ENCODE peak calls at places on chromosomes 6 and 20, in seven cellular contexts. Q is MM.1S; I is fibroblast of lung; U is GM23338; N is naive thymus-derived CD4-positive, alpha-beta T cell; V is tibial nerve; Y is aorta. B is an unnamed sample.

GRCh38 chr20:61857414-61857775 is 208.3 kb downstream of the TAF4 start:
- DNase-seq in Q (no peak), I (no peak), U (no peak), N (no peak), V (no peak), Y (no peak), B (no peak)

GRCh38 chr6:66508433-66508832 is 801.4 kb upstream of the EYS start:
- DNase-seq in Q (no peak), I (peak), U (no peak), N (no peak), V (no peak), Y (no peak), B (no peak)

GRCh38 chr6:157222201-157222981 is 100.9 kb downstream of the TMEM242 start:
- DNase-seq in Q (no peak), I (no peak), U (no peak), N (no peak), V (no peak), Y (no peak), B (no peak)

GRCh38 chr20:5000263-5001173 is 792 bp downstream of the SLC23A2 start:
- DNase-seq in Q (peak), I (no peak), U (peak), N (peak), V (peak), Y (peak), B (peak)

GRCh38 chr6:15800821-15801617 is 138.2 kb upstream of the DTNBP1 start:
- DNase-seq in Q (no peak), I (no peak), U (no peak), N (no peak), V (no peak), Y (no peak), B (no peak)

GRCh38 chr6:78909391-78909790 is 42.0 kb downstream of the IRAK1BP1 start:
- DNase-seq in Q (peak), I (peak), U (no peak), N (no peak), V (no peak), Y (no peak), B (no peak)

GRCh38 chr6:106875782-106876321 is 98.7 kb downstream of the CD24 start:
- DNase-seq in Q (no peak), I (no peak), U (no peak), N (no peak), V (no peak), Y (no peak), B (no peak)

GRCh38 chr6:56759521-56759920 is 116.8 kb upstream of the DST start:
- DNase-seq in Q (peak), I (no peak), U (peak), N (no peak), V (no peak), Y (no peak), B (no peak)

DNA sequence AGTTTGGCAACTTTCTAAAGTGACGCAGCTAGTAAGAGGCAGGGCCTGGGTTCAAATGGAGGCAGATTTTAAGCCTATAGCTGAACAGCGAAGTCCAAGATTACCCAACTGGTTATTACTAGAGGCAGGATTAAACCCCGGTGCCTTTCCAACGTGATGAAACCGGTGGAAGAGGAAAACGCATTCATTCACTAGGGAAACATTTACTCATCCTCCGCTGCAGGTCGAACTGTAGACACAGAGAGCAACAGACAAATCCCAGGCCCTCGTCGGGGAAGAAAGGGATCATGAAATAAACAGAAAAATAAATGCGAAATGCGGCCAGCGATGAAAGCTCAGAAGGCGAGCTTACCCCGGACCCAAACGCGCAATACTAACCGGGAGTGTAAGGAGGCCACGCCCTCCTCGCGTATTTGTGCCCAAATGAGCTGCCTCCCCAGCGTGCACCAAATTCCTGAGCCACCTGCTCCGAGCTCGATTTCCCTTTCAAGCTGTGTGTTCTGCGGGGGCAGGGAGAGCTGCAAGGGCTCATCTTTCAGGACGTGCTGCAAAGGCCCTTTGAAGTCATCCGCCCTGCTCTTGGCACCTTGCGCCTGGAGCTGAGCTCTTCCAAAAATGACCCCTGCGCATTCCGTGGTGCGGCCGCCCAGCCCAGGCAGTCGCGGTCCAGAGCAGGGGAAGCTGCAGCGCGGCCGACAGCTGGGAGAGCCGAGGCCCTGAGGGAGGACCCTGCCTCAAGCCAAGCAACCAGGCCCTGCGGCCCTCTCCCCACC is 46.9 kb downstream of the PDYN start:
- DNase-seq in Q (no peak), I (peak), U (peak), N (no peak), V (no peak), Y (peak), B (peak)
- H3K27ac ChIP-seq in Q (no peak), I (no peak), U (peak), N (no peak), V (peak), Y (no peak), B (no peak)

GRCh38 chr20:47925603-47926002 is 140.3 kb upstream of the SULF2 start:
- DNase-seq in Q (no peak), I (no peak), U (no peak), N (no peak), V (no peak), Y (no peak), B (no peak)
- H3K27ac ChIP-seq in Q (no peak), I (no peak), U (no peak), N (no peak), V (no peak), Y (no peak), B (no peak)

DNA sequence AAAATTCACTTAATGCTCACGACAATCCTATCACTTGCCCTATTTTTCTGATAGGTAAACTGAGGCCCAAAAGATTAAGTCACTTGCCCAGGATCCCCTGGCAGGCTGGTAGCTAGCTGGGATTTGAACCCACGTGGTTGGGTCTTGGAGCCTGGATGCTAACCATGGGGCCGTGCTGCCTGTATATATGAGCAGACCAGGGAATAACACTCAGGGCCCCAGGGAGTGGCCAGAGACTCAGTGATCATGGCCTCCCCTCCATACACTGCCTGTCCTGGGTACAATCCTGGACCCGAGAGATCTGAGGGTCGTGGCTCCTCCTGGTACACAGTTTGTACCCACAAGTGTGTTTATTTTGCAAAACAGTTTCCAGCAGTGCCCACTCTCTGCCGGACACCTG is 116.9 kb upstream of the PTPN1 start:
- DNase-seq in Q (no peak), I (no peak), U (no peak), N (no peak), V (no peak), Y (no peak), B (no peak)
- H3K27ac ChIP-seq in Q (no peak), I (no peak), U (no peak), N (no peak), V (no peak), Y (no peak), B (peak)

DNA sequence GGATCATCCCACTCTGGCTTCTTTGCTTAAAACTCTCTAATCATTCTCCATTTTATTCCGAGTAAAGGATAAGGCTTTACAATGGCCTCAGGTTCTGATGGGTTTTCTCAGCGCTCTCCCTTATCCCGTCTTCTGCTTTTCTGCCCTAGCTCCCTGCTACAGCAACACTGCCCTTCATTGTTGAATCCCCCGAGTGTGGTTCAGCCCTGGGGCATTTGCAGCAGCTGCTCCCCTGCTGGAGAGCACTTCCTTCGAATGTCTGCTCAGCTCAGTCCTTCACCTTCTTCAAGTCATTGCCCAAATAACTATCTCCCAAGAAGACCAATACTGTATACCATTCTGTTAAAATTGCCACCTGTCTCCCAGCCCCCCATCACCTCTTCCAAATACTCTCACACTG is 111.8 kb downstream of the TBXT start:
- DNase-seq in Q (no peak), I (no peak), U (no peak), N (no peak), V (no peak), Y (no peak), B (no peak)
- H3K27ac ChIP-seq in Q (no peak), I (no peak), U (no peak), N (no peak), V (no peak), Y (no peak), B (peak)

GRCh38 chr6:46773201-46773855 is 19.9 kb upstream of the MEP1A start:
- DNase-seq in Q (no peak), I (no peak), U (no peak), N (no peak), V (no peak), Y (no peak), B (no peak)
- H3K27ac ChIP-seq in Q (no peak), I (no peak), U (no peak), N (no peak), V (peak), Y (no peak), B (peak)

DNA sequence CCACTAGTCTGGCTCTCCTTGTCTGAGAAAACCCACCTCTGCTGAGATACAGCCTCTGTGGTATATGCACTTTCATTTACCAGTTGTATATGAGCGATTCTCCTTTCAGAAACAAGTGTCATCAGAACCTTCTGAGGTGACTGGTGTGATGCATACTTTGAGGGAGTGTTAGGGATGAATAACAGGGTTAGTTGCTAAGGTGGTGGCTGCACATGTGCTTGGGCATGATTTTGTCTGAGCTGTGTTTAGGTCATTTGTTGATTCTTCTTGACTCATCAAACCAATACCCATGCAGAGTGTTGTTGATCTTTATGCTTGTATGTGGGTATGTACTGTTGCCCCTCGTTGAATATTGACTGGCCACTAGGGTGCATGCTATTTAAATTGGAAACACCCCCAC is 25.7 kb downstream of the DTD1 start:
- DNase-seq in Q (no peak), I (no peak), U (no peak), N (no peak), V (no peak), Y (no peak), B (no peak)
- H3K27ac ChIP-seq in Q (no peak), I (no peak), U (no peak), N (no peak), V (no peak), Y (no peak), B (no peak)

DNA sequence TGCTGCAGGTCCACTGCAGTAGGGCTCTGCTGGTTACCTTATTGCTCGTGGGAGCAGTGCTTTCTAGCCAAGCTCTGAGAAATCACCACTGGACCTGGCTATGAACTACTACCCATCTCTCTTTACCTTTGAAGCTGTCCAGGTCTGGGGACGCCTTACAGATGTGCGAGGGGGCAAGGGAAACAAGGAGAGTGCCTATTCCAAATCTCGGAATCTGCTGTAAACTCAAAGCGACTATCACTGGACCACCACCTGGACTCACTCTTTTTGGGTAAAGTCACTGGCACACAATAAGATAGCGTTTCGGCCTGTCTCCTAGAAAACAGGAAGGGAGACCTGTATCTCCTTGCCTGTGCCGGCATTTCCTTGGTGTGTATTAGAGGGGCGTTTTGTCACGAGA is 5.3 kb downstream of the NRN1 start:
- DNase-seq in Q (no peak), I (no peak), U (peak), N (no peak), V (no peak), Y (no peak), B (no peak)
- H3K27ac ChIP-seq in Q (no peak), I (no peak), U (no peak), N (no peak), V (peak), Y (no peak), B (no peak)

GRCh38 chr6:127921982-127922381 is 21.1 kb upstream of the THEMIS start:
- DNase-seq in Q (no peak), I (no peak), U (no peak), N (no peak), V (no peak), Y (no peak), B (no peak)

GRCh38 chr6:127924031-127924430 is 23.2 kb upstream of the THEMIS start:
- DNase-seq in Q (no peak), I (no peak), U (no peak), N (no peak), V (no peak), Y (no peak), B (no peak)

GRCh38 chr6:127920804-127921203 is 19.9 kb upstream of the THEMIS start:
- DNase-seq in Q (no peak), I (peak), U (no peak), N (no peak), V (no peak), Y (no peak), B (no peak)

GRCh38 chr6:127924440-127924839 is 23.6 kb upstream of the THEMIS start:
- DNase-seq in Q (no peak), I (peak), U (no peak), N (no peak), V (no peak), Y (no peak), B (no peak)

DNA sequence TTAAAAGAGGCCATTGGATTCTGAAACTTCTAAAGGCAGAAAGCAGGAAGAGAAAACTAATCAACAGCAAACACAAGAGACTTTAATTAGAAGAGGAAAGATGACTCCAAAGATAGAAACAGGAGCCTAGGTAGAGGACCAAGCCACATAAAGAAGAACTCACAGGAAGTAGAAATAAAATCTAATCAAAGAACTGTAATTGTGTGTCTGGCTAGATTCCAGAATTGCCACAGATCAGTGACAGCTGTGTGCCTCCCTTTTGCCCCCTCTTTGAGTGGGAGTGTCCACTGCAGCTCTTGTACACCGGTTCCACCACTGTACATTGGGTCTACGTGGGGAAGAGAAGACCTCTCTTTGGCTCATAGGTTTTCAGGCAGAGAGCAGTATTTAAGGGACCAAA is 22.3 kb upstream of the THEMIS start:
- DNase-seq in Q (no peak), I (no peak), U (no peak), N (peak), V (no peak), Y (no peak), B (no peak)
- H3K27ac ChIP-seq in Q (no peak), I (no peak), U (no peak), N (no peak), V (no peak), Y (no peak), B (no peak)

GRCh38 chr20:36541227-36542018 is at the start of gene MYL9:
- DNase-seq in Q (no peak), I (peak), U (peak), N (no peak), V (peak), Y (peak), B (peak)

GRCh38 chr20:36540551-36541211 is 638 bp upstream of the MYL9 start:
- DNase-seq in Q (no peak), I (no peak), U (peak), N (no peak), V (no peak), Y (no peak), B (peak)

GRCh38 chr20:36543187-36544133 is 2.1 kb downstream of the MYL9 start:
- DNase-seq in Q (no peak), I (peak), U (no peak), N (no peak), V (peak), Y (peak), B (peak)

GRCh38 chr20:36542516-36543186 is 1.3 kb downstream of the MYL9 start:
- DNase-seq in Q (no peak), I (no peak), U (no peak), N (no peak), V (no peak), Y (no peak), B (no peak)

GRCh38 chr20:36542019-36542488 is 735 bp downstream of the MYL9 start:
- DNase-seq in Q (no peak), I (peak), U (peak), N (no peak), V (no peak), Y (peak), B (no peak)
- H3K27ac ChIP-seq in Q (no peak), I (peak), U (peak), N (no peak), V (peak), Y (peak), B (peak)

DNA sequence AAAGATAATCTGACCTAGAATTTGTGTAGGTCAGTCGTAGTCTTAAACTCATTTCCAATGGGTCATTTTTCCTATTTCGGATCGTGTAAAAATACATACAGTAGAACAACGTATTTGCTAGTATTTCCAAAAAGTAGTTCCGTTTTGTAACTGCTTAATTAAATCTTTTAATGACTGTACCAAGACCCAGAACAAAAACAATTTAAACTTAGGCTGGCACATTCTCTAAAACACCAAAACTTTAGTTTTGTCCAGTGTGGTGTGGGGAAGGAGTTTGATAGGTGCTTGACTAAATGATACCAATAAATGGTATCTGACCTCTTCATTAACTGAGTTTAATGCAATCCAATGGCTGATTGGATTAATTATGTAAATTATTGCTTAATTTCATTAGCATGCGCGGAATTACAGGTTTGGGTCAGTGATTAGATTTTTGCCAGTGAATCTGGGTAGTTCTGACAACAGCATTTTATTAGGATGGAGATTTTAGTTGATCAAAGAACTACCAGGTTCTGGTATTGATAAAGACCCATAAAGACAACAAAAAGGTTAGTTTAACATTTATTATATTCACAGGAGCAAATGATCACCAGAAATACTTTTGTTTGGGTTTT is 20.8 kb downstream of the OR2B2 start:
- DNase-seq in Q (peak), I (no peak), U (no peak), N (no peak), V (no peak), Y (no peak), B (no peak)
- H3K27ac ChIP-seq in Q (peak), I (peak), U (peak), N (no peak), V (no peak), Y (no peak), B (no peak)